ENCODE peak calls at places on chromosomes 6 and 20, in four cellular contexts. One of them, this sample, is unnamed. For H3K36me3 and H3K4me1, the result is how much of the 10 kb centered on the place peaks cover.

GRCh38 chr6:144055121-144055931 is 40.0 kb downstream of the SF3B5 start:
- DNase-seq in small intestine: peak
- DNase-seq in IMR-90: no peak
- DNase-seq in tibial artery: no peak
- DNase-seq in this sample: no peak

GRCh38 chr20:1472556-1473243 is 6.1 kb upstream of the NSFL1C start:
- DNase-seq in small intestine: peak
- DNase-seq in IMR-90: no peak
- DNase-seq in tibial artery: no peak
- DNase-seq in this sample: no peak

GRCh38 chr6:40336296-40336695 is 250.9 kb downstream of the LRFN2 start:
- DNase-seq in small intestine: no peak
- DNase-seq in IMR-90: no peak
- DNase-seq in tibial artery: no peak
- DNase-seq in this sample: no peak

GRCh38 chr20:54086444-54087134 is 16.2 kb upstream of the BCAS1 start:
- DNase-seq in small intestine: peak
- DNase-seq in IMR-90: peak
- DNase-seq in tibial artery: no peak
- DNase-seq in this sample: no peak

GRCh38 chr20:32484221-32485125 is 100.7 kb downstream of the NOL4L start:
- DNase-seq in small intestine: peak
- DNase-seq in IMR-90: no peak
- DNase-seq in tibial artery: peak
- DNase-seq in this sample: peak

GRCh38 chr6:79048611-79049010 is 29.4 kb downstream of the PHIP start:
- DNase-seq in small intestine: peak
- DNase-seq in IMR-90: peak
- DNase-seq in tibial artery: no peak
- DNase-seq in this sample: no peak

GRCh38 chr6:129402244-129402643 is 307.7 kb downstream of the ARHGAP18 start:
- DNase-seq in small intestine: no peak
- DNase-seq in IMR-90: peak
- DNase-seq in tibial artery: no peak
- DNase-seq in this sample: no peak

GRCh38 chr6:157906537-157907061 is 75.1 kb upstream of the SYNJ2 start:
- DNase-seq in small intestine: no peak
- DNase-seq in IMR-90: no peak
- DNase-seq in tibial artery: no peak
- DNase-seq in this sample: no peak

DNA sequence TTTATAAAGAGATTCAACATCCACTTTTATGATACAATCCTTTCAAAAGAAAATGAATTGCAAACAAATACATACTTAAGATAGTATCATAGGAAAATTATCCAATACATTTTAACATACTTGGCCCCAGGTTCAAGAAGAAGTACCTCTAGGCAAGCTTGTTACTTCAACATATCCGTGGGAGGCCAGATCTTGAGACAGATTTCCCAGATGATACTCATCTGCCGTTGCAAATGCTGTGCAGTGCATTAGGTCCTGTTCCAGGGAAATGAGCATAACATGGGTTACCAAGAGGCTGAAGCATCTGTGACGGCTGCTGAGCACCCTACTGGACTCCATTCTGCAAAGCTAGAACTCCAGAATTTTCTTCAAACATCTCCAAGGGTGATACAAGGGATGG is 15.6 kb downstream of the RMND1 start:
- DNase-seq in small intestine: no peak
- DNase-seq in IMR-90: no peak
- DNase-seq in tibial artery: no peak
- DNase-seq in this sample: no peak
- H3K36me3 ChIP-seq in small intestine: under half
- H3K36me3 ChIP-seq in IMR-90: under half
- H3K36me3 ChIP-seq in tibial artery: under half
- H3K36me3 ChIP-seq in this sample: under half

GRCh38 chr20:8670207-8670899 is 398.5 kb upstream of the PLCB4 start:
- DNase-seq in small intestine: no peak
- DNase-seq in IMR-90: no peak
- DNase-seq in tibial artery: no peak
- DNase-seq in this sample: no peak
- H3K27ac ChIP-seq in small intestine: no peak
- H3K27ac ChIP-seq in IMR-90: no peak
- H3K27ac ChIP-seq in tibial artery: no peak
- H3K27ac ChIP-seq in this sample: no peak

GRCh38 chr20:37290158-37290810 is 829 bp downstream of the MANBAL start:
- DNase-seq in small intestine: no peak
- DNase-seq in IMR-90: no peak
- DNase-seq in tibial artery: no peak
- DNase-seq in this sample: no peak
- H3K4me1 ChIP-seq in small intestine: under half
- H3K4me1 ChIP-seq in IMR-90: under half
- H3K4me1 ChIP-seq in tibial artery: under half
- H3K4me1 ChIP-seq in this sample: under half

GRCh38 chr6:52549428-52549827 is 27.4 kb downstream of the TRAM2 start:
- DNase-seq in small intestine: no peak
- DNase-seq in IMR-90: no peak
- DNase-seq in tibial artery: no peak
- DNase-seq in this sample: no peak
- H3K36me3 ChIP-seq in small intestine: under half
- H3K36me3 ChIP-seq in IMR-90: under half
- H3K36me3 ChIP-seq in tibial artery: under half
- H3K36me3 ChIP-seq in this sample: under half

GRCh38 chr6:163816441-163816840 is 401.9 kb downstream of the QKI start:
- DNase-seq in small intestine: no peak
- DNase-seq in IMR-90: peak
- DNase-seq in tibial artery: no peak
- DNase-seq in this sample: no peak

GRCh38 chr6:163823577-163823976 is 409.1 kb downstream of the QKI start:
- DNase-seq in small intestine: no peak
- DNase-seq in IMR-90: no peak
- DNase-seq in tibial artery: no peak
- DNase-seq in this sample: no peak

GRCh38 chr6:163818719-163819118 is 404.2 kb downstream of the QKI start:
- DNase-seq in small intestine: no peak
- DNase-seq in IMR-90: no peak
- DNase-seq in tibial artery: no peak
- DNase-seq in this sample: no peak

GRCh38 chr6:163820745-163821456 is 406.4 kb downstream of the QKI start:
- DNase-seq in small intestine: no peak
- DNase-seq in IMR-90: no peak
- DNase-seq in tibial artery: no peak
- DNase-seq in this sample: no peak

DNA sequence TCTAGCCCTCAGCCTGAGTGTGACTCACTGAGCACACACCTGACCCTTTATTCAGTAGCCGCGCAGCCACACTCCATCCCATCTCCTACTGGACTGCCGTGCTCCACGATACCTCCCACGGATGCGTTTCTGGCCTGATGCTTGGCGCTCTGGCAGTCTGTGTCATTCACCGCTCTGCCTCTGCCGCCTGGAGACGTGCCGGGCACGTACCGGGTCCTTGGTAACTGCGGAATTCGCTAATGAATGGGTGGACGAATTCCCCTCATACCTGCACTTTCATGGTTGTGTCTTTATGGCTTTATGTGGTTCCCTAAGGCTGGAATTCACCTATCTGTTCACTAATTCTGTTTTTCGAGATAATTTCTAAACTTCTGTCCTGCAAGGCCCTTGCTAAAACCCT is 405.7 kb downstream of the QKI start:
- DNase-seq in small intestine: no peak
- DNase-seq in IMR-90: no peak
- DNase-seq in tibial artery: no peak
- DNase-seq in this sample: no peak
- H3K27ac ChIP-seq in small intestine: no peak
- H3K27ac ChIP-seq in IMR-90: no peak
- H3K27ac ChIP-seq in tibial artery: no peak
- H3K27ac ChIP-seq in this sample: no peak

This sample was measured in aorta.